ENCODE peak calls at places on chromosomes 2 and 18, in eight cellular contexts. B, Q, O, P, N, V, Y and H are unnamed samples.

GRCh38 chr2:185978634-185979405 is 240.2 kb downstream of the FSIP2 start:
- DNase-seq in B (no peak), Q (peak; percentile 33), O (no peak), P (peak; percentile 42), N (no peak), V (no peak), Y (no peak), H (no peak)

GRCh38 chr2:206792645-206793044 is 27.2 kb downstream of the FASTKD2 start:
- DNase-seq in B (no peak), Q (no peak), O (no peak), P (no peak), N (no peak), V (no peak), Y (no peak), H (no peak)

GRCh38 chr2:218999881-219000568 is 6.8 kb upstream of the CRYBA2 start:
- DNase-seq in B (no peak), Q (no peak), O (no peak), P (no peak), N (no peak), V (no peak), Y (peak; percentile 43), H (no peak)

GRCh38 chr2:70759446-70759845 is 8.6 kb downstream of the ADD2 start:
- DNase-seq in B (peak; percentile 35), Q (no peak), O (no peak), P (no peak), N (no peak), V (no peak), Y (no peak), H (no peak)

GRCh38 chr2:12555012-12555645 is 161.6 kb upstream of the TRIB2 start:
- DNase-seq in B (no peak), Q (peak; percentile 71), O (no peak), P (no peak), N (no peak), V (peak; percentile 17), Y (no peak), H (no peak)

GRCh38 chr2:173191601-173192000 is 116.0 kb downstream of the MAP3K20 start:
- DNase-seq in B (no peak), Q (peak; percentile 77), O (no peak), P (no peak), N (no peak), V (no peak), Y (no peak), H (no peak)

GRCh38 chr2:12270876-12271588 is 445.7 kb upstream of the TRIB2 start:
- DNase-seq in B (no peak), Q (no peak), O (no peak), P (no peak), N (no peak), V (no peak), Y (no peak), H (no peak)

GRCh38 chr2:189318761-189319160 is 122.5 kb upstream of the WDR75 start:
- DNase-seq in B (no peak), Q (peak; percentile 8), O (no peak), P (no peak), N (no peak), V (no peak), Y (no peak), H (peak; percentile 60)

GRCh38 chr2:53512071-53512841 is 255.3 kb upstream of the CHAC2 start:
- DNase-seq in B (no peak), Q (peak; percentile 81), O (no peak), P (peak; percentile 16), N (peak; percentile 59), V (no peak), Y (no peak), H (no peak)

GRCh38 chr2:96538487-96539214 is 2.1 kb downstream of the ARID5A start:
- DNase-seq in B (peak; percentile 86), Q (no peak), O (no peak), P (no peak), N (no peak), V (peak; percentile 70), Y (peak; percentile 58), H (no peak)

GRCh38 chr18:30163573-30163972 is 879.0 kb downstream of the DSC3 start:
- DNase-seq in B (no peak), Q (no peak), O (no peak), P (no peak), N (no peak), V (no peak), Y (no peak), H (no peak)

GRCh38 chr2:28437142-28437835 is 44.6 kb downstream of the FOSL2 start:
- DNase-seq in B (peak; percentile 32), Q (no peak), O (no peak), P (no peak), N (no peak), V (no peak), Y (no peak), H (no peak)

GRCh38 chr2:17759805-17760204 is 5.9 kb downstream of the GEN1 start:
- DNase-seq in B (no peak), Q (no peak), O (no peak), P (no peak), N (no peak), V (no peak), Y (no peak), H (no peak)

GRCh38 chr18:47809420-47809819 is 121.0 kb downstream of the SMAD2 start:
- DNase-seq in B (no peak), Q (no peak), O (no peak), P (no peak), N (no peak), V (no peak), Y (no peak), H (no peak)

GRCh38 chr2:17879137-17879912 is 858 bp downstream of the KCNS3 start:
- DNase-seq in B (peak; percentile 57), Q (peak; percentile 89), O (peak; percentile 33), P (no peak), N (no peak), V (no peak), Y (peak; percentile 66), H (peak; percentile 10)

GRCh38 chr2:44200759-44201158 is 32.1 kb downstream of the PPM1B start:
- DNase-seq in B (no peak), Q (no peak), O (no peak), P (no peak), N (no peak), V (no peak), Y (no peak), H (no peak)

GRCh38 chr2:16049406-16049805 is 109.1 kb downstream of the MYCN start:
- DNase-seq in B (no peak), Q (no peak), O (no peak), P (no peak), N (no peak), V (no peak), Y (no peak), H (no peak)

GRCh38 chr2:202090530-202090929 is 17.5 kb downstream of the KIAA2012 start:
- DNase-seq in B (no peak), Q (no peak), O (no peak), P (no peak), N (no peak), V (no peak), Y (no peak), H (no peak)

GRCh38 chr2:170525566-170525900 is 189.6 kb upstream of the SP5 start:
- DNase-seq in B (peak; percentile 20), Q (peak; percentile 95), O (no peak), P (peak; percentile 93), N (peak; percentile 86), V (no peak), Y (peak; percentile 68), H (peak; percentile 95)

GRCh38 chr18:76491801-76492668 is 3.0 kb downstream of the ZNF516 start:
- DNase-seq in B (peak; percentile 51), Q (peak; percentile 52), O (no peak), P (no peak), N (no peak), V (no peak), Y (peak; percentile 45), H (no peak)

GRCh38 chr2:194105358-194105757 is 1551.7 kb upstream of the SLC39A10 start:
- DNase-seq in B (no peak), Q (no peak), O (no peak), P (no peak), N (no peak), V (no peak), Y (no peak), H (no peak)

GRCh38 chr18:3481696-3482210 is 31.8 kb downstream of the TGIF1 start:
- DNase-seq in B (peak; percentile 22), Q (no peak), O (no peak), P (no peak), N (peak; percentile 13), V (no peak), Y (peak; percentile 15), H (peak; percentile 6)

GRCh38 chr2:71071681-71072398 is 3.4 kb downstream of the NAGK start:
- DNase-seq in B (peak; percentile 67), Q (no peak), O (peak; percentile 55), P (no peak), N (no peak), V (peak; percentile 31), Y (no peak), H (no peak)

GRCh38 chr2:45343618-45344017 is 267.4 kb downstream of the SRBD1 start:
- DNase-seq in B (no peak), Q (peak; percentile 9), O (no peak), P (no peak), N (no peak), V (no peak), Y (no peak), H (no peak)

GRCh38 chr2:70887550-70888229 is 48.0 kb upstream of the ATP6V1B1 start:
- DNase-seq in B (no peak), Q (peak; percentile 53), O (no peak), P (no peak), N (no peak), V (no peak), Y (peak; percentile 81), H (no peak)

GRCh38 chr2:70301344-70302194 is at the start of gene FAM136A:
- DNase-seq in B (peak; percentile 85), Q (peak; percentile 76), O (peak; percentile 84), P (peak; percentile 40), N (peak; percentile 11), V (peak; percentile 79), Y (peak; percentile 88), H (peak; percentile 46)

GRCh38 chr2:237824085-237824484 is 25.5 kb downstream of the RBM44 start:
- DNase-seq in B (no peak), Q (no peak), O (no peak), P (no peak), N (no peak), V (no peak), Y (no peak), H (no peak)

GRCh38 chr2:232139171-232139594 is 177.7 kb downstream of the DIS3L2 start:
- DNase-seq in B (no peak), Q (no peak), O (no peak), P (no peak), N (no peak), V (no peak), Y (peak; percentile 66), H (no peak)

GRCh38 chr2:190535586-190535985 is 1.1 kb upstream of the NEMP2 start:
- DNase-seq in B (no peak), Q (no peak), O (no peak), P (no peak), N (no peak), V (no peak), Y (no peak), H (no peak)

GRCh38 chr2:203532957-203533695 is 2.0 kb downstream of the RAPH1 start:
- DNase-seq in B (peak; percentile 42), Q (peak; percentile 36), O (no peak), P (no peak), N (no peak), V (no peak), Y (no peak), H (peak; percentile 34)

GRCh38 chr2:241867776-241868420 is 1.6 kb upstream of the RTP5 start:
- DNase-seq in B (no peak), Q (no peak), O (no peak), P (no peak), N (no peak), V (no peak), Y (no peak), H (no peak)

GRCh38 chr2:181252248-181253148 is 204.7 kb upstream of the ITGA4 start:
- DNase-seq in B (no peak), Q (no peak), O (no peak), P (no peak), N (no peak), V (no peak), Y (no peak), H (no peak)

GRCh38 chr2:197777823-197778407 is 7.2 kb downstream of the BOLL start:
- DNase-seq in B (peak; percentile 41), Q (peak; percentile 35), O (no peak), P (peak; percentile 16), N (peak; percentile 6), V (no peak), Y (no peak), H (peak; percentile 14)